ENCODE peak calls at places on chromosome 2, in four cellular contexts. One of them, this sample, is unnamed.

GRCh38 chr2:84388133-84388532 is 70.9 kb downstream of the SUCLG1 start:
- DNase-seq in kidney epithelial cell: no peak
- DNase-seq in HepG2: no peak
- DNase-seq in nephron progenitor cell: no peak
- DNase-seq in this sample: no peak

GRCh38 chr2:96816836-96817702 is 1.0 kb downstream of the CNNM3 start:
- DNase-seq in nephron progenitor cell: peak
- DNase-seq in HepG2: peak
- DNase-seq in kidney epithelial cell: no peak
- DNase-seq in this sample: no peak

GRCh38 chr2:100643906-100644501 is 81.2 kb downstream of the PDCL3 start:
- DNase-seq in kidney epithelial cell: no peak
- DNase-seq in nephron progenitor cell: no peak
- DNase-seq in HepG2: no peak
- DNase-seq in this sample: no peak

GRCh38 chr2:66839551-66840320 is 404.8 kb downstream of the MEIS1 start:
- DNase-seq in HepG2: no peak
- DNase-seq in nephron progenitor cell: no peak
- DNase-seq in kidney epithelial cell: peak
- DNase-seq in this sample: peak

GRCh38 chr2:42369551-42370229 is 8.7 kb upstream of the COX7A2L start:
- DNase-seq in kidney epithelial cell: peak
- DNase-seq in HepG2: no peak
- DNase-seq in nephron progenitor cell: peak
- DNase-seq in this sample: no peak

GRCh38 chr2:47299555-47299954 is 103.4 kb upstream of the MSH2 start:
- DNase-seq in kidney epithelial cell: no peak
- DNase-seq in HepG2: no peak
- DNase-seq in nephron progenitor cell: no peak
- DNase-seq in this sample: no peak

GRCh38 chr2:176161817-176162626 is 4.9 kb downstream of the HOXD3 start:
- DNase-seq in kidney epithelial cell: no peak
- DNase-seq in nephron progenitor cell: no peak
- DNase-seq in HepG2: no peak
- DNase-seq in this sample: no peak

GRCh38 chr2:98508690-98509054 is 64.0 kb downstream of the INPP4A start:
- DNase-seq in HepG2: no peak
- DNase-seq in kidney epithelial cell: no peak
- DNase-seq in nephron progenitor cell: no peak
- DNase-seq in this sample: no peak

GRCh38 chr2:225534697-225535096 is 135.2 kb downstream of the NYAP2 start:
- DNase-seq in HepG2: no peak
- DNase-seq in nephron progenitor cell: no peak
- DNase-seq in kidney epithelial cell: no peak
- DNase-seq in this sample: no peak

GRCh38 chr2:178796079-178796677 is 11.0 kb downstream of the TTN start:
- DNase-seq in nephron progenitor cell: no peak
- DNase-seq in HepG2: peak
- DNase-seq in kidney epithelial cell: no peak
- DNase-seq in this sample: no peak

GRCh38 chr2:10819714-10820314 is 7.2 kb upstream of the PDIA6 start:
- DNase-seq in nephron progenitor cell: no peak
- DNase-seq in kidney epithelial cell: no peak
- DNase-seq in HepG2: no peak
- DNase-seq in this sample: no peak

GRCh38 chr2:208065476-208065875 is 40.1 kb upstream of the PLEKHM3 start:
- DNase-seq in HepG2: peak
- DNase-seq in kidney epithelial cell: no peak
- DNase-seq in nephron progenitor cell: no peak
- DNase-seq in this sample: no peak

GRCh38 chr2:109185801-109186570 is 57.0 kb downstream of the SH3RF3 start:
- DNase-seq in nephron progenitor cell: no peak
- DNase-seq in kidney epithelial cell: no peak
- DNase-seq in HepG2: no peak
- DNase-seq in this sample: no peak

GRCh38 chr2:95021015-95021399 is 4.5 kb upstream of the MAL start:
- DNase-seq in nephron progenitor cell: no peak
- DNase-seq in HepG2: no peak
- DNase-seq in kidney epithelial cell: no peak
- DNase-seq in this sample: no peak

GRCh38 chr2:98333922-98334321 is 12.3 kb upstream of the CNGA3 start:
- DNase-seq in HepG2: no peak
- DNase-seq in nephron progenitor cell: no peak
- DNase-seq in kidney epithelial cell: no peak
- DNase-seq in this sample: no peak

GRCh38 chr2:240287496-240288086 is 147.1 kb upstream of the OTOS start:
- DNase-seq in HepG2: no peak
- DNase-seq in kidney epithelial cell: no peak
- DNase-seq in nephron progenitor cell: no peak
- DNase-seq in this sample: no peak
- TF ChIP-seq CTCF in HepG2: no peak
- TF ChIP-seq CTCF in kidney epithelial cell: no peak
- TF ChIP-seq CTCF in nephron progenitor cell: no peak
- TF ChIP-seq CTCF in this sample: no peak

DNA sequence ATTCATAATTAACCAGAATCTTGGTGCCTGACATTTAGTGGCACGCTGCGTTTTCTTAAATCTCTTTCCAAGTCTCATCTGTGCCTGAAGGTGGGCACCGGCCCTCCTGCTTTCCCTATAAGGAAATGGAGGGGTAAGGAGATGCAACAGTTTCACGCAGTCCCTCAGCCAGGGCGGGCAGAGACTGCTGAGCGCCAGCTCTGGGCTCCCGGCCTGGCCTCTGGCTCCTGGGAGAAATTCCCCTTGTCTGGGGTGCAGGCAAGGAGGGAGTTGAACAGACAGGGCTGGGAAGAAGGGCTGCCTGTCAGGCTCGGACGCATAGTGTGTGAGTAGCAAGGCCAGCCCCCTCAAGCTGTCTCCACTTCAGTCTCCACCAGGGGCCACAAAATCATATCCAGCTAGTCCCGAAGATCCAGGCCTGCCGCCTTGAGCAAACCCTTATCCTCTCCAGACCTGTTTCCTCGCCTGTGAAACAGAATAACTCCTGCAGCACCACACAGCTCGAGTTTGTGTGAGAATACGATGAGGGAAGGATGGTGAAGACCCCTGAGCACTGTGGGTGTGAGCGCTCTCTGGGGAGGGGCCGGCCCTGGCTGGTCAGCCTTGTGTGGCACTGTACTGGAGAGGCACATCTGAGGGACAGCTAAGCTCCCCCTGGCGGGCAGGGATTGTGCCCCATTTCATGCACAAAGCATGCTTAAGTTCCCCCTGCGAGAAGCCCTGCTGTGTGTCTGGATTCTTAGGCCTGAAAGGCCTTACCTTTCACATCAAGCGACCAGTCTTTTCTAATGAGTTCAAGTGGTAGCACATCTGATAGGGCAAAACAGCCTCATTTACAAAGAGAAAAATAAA is 33.8 kb downstream of the SDC1 start:
- DNase-seq in HepG2: peak
- DNase-seq in kidney epithelial cell: no peak
- DNase-seq in nephron progenitor cell: peak
- DNase-seq in this sample: no peak
- TF ChIP-seq CTCF in HepG2: peak
- TF ChIP-seq CTCF in kidney epithelial cell: no peak
- TF ChIP-seq CTCF in nephron progenitor cell: peak
- TF ChIP-seq CTCF in this sample: peak

DNA sequence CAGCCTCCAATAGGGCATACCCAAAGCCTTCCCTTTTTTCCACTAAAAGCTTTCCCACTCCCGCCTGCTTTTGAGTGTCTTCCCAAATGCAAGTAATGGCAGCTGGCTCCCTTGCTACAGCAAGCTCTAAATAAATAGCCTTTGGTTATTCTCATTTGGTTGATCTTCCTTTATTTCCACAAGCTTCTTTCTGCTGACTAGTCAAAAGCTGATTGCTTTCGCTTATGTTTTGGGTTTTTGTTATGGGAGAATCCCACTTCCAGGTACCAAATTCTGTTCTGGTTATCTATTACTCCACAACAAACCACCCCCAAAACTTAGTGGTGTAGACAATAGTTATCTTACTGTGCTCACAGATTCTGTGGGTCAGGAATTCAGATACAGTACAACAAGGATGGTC is 22.3 kb downstream of the SP5 start:
- DNase-seq in kidney epithelial cell: no peak
- DNase-seq in nephron progenitor cell: no peak
- DNase-seq in HepG2: no peak
- DNase-seq in this sample: no peak
- TF ChIP-seq CTCF in kidney epithelial cell: no peak
- TF ChIP-seq CTCF in nephron progenitor cell: no peak
- TF ChIP-seq CTCF in HepG2: no peak
- TF ChIP-seq CTCF in this sample: no peak

GRCh38 chr2:164560902-164561301 is 60.4 kb downstream of the GRB14 start:
- DNase-seq in kidney epithelial cell: no peak
- DNase-seq in HepG2: no peak
- DNase-seq in nephron progenitor cell: no peak
- DNase-seq in this sample: no peak
- TF ChIP-seq CTCF in kidney epithelial cell: no peak
- TF ChIP-seq CTCF in HepG2: no peak
- TF ChIP-seq CTCF in nephron progenitor cell: no peak
- TF ChIP-seq CTCF in this sample: no peak

GRCh38 chr2:71277536-71278103 is 50.7 kb upstream of the PAIP2B start:
- DNase-seq in nephron progenitor cell: peak
- DNase-seq in kidney epithelial cell: no peak
- DNase-seq in HepG2: peak
- DNase-seq in this sample: no peak
- TF ChIP-seq CTCF in nephron progenitor cell: peak
- TF ChIP-seq CTCF in kidney epithelial cell: peak
- TF ChIP-seq CTCF in HepG2: no peak
- TF ChIP-seq CTCF in this sample: no peak

GRCh38 chr2:8219631-8220393 is 462.0 kb upstream of the ID2 start:
- DNase-seq in nephron progenitor cell: no peak
- DNase-seq in HepG2: no peak
- DNase-seq in kidney epithelial cell: no peak
- DNase-seq in this sample: no peak
- TF ChIP-seq CTCF in nephron progenitor cell: no peak
- TF ChIP-seq CTCF in HepG2: no peak
- TF ChIP-seq CTCF in kidney epithelial cell: no peak
- TF ChIP-seq CTCF in this sample: no peak

GRCh38 chr2:159604159-159604558 is 12.2 kb downstream of the BAZ2B start:
- DNase-seq in nephron progenitor cell: no peak
- DNase-seq in kidney epithelial cell: no peak
- DNase-seq in HepG2: no peak
- DNase-seq in this sample: no peak
- TF ChIP-seq CTCF in nephron progenitor cell: no peak
- TF ChIP-seq CTCF in kidney epithelial cell: no peak
- TF ChIP-seq CTCF in HepG2: no peak
- TF ChIP-seq CTCF in this sample: no peak

DNA sequence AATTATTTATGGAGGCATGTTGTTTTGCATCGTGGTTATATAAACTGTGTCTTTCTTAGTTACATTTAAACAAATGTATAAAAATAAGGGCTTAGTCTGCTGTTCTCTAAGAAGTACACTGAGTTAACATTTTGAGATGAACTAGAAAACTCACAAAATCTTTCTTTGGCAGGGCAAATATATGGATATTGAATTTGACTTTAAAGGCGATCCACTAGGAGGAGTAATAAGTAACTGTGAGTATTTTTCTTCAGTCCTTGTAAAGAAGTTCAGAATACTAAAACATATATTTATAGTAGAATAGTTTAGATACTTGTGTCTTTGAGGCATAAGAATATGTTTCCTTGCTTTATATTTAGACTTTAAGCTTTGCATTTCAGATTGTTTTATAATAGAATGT is 104.8 kb downstream of the MYO1B start:
- DNase-seq in nephron progenitor cell: no peak
- DNase-seq in kidney epithelial cell: no peak
- DNase-seq in HepG2: no peak
- DNase-seq in this sample: no peak
- TF ChIP-seq CTCF in nephron progenitor cell: no peak
- TF ChIP-seq CTCF in kidney epithelial cell: no peak
- TF ChIP-seq CTCF in HepG2: no peak
- TF ChIP-seq CTCF in this sample: no peak

This sample was measured in keratinocyte.